ENCODE peak calls at places on chromosomes 7 and 10, in seven cellular contexts. Z, W, E, B, C, Q and M are unnamed samples.

GRCh38 chr7:106655703-106656498 is 5.1 kb downstream of the CCDC71L start:
- DNase-seq in E (no peak), C (no peak), Z (no peak), W (no peak), B (no peak), Q (no peak), M (no peak)

GRCh38 chr10:109934958-109935793 is 11.9 kb upstream of the XPNPEP1 start:
- DNase-seq in Q (no peak), E (no peak), C (no peak), B (peak), Z (no peak), W (peak), M (peak)

GRCh38 chr7:133931053-133931452 is 196.1 kb upstream of the LRGUK start:
- DNase-seq in B (no peak), C (no peak), E (no peak), Q (no peak), Z (no peak), W (peak), M (no peak)

GRCh38 chr7:151795168-151795754 is 81.7 kb downstream of the PRKAG2 start:
- DNase-seq in C (no peak), E (no peak), W (peak), Q (no peak), Z (peak), B (no peak), M (no peak)

GRCh38 chr7:130695840-130696239 is 9.5 kb upstream of the TSGA13 start:
- DNase-seq in Q (no peak), W (peak), C (peak), Z (no peak), B (peak), E (no peak), M (peak)

GRCh38 chr7:107528461-107528860 is 35.3 kb downstream of the COG5 start:
- DNase-seq in B (peak), W (peak), E (no peak), Q (no peak), Z (no peak), C (no peak), M (peak)

GRCh38 chr10:131842351-131843088 is 58.3 kb upstream of the PPP2R2D start:
- DNase-seq in W (no peak), E (no peak), B (no peak), Q (peak), C (no peak), Z (peak), M (no peak)

GRCh38 chr10:57654856-57655255 is 612.8 kb downstream of the IPMK start:
- DNase-seq in W (no peak), Z (no peak), E (no peak), B (no peak), C (no peak), Q (no peak), M (no peak)

GRCh38 chr10:72694476-72695369 is 2.8 kb downstream of the MCU start:
- DNase-seq in W (peak), E (no peak), C (peak), Z (no peak), B (peak), Q (no peak), M (peak)

GRCh38 chr7:117810642-117811512 is 62.4 kb downstream of the CTTNBP2 start:
- DNase-seq in Q (no peak), Z (no peak), C (no peak), B (no peak), W (no peak), E (no peak), M (peak)

GRCh38 chr7:50970092-50970491 is 187.4 kb upstream of the GRB10 start:
- DNase-seq in W (no peak), C (no peak), B (no peak), Q (no peak), Z (no peak), E (no peak), M (no peak)

GRCh38 chr10:77409697-77410471 is 227.7 kb downstream of the KCNMA1 start:
- DNase-seq in W (peak), C (no peak), Q (no peak), B (no peak), E (no peak), Z (peak), M (no peak)

GRCh38 chr10:101070098-101070497 is 8.3 kb downstream of the KAZALD1 start:
- DNase-seq in C (no peak), Z (no peak), E (no peak), B (no peak), Q (no peak), W (peak), M (no peak)

GRCh38 chr7:100588438-100588837 is 2.3 kb downstream of the FBXO24 start:
- DNase-seq in E (no peak), W (peak), Q (no peak), C (peak), Z (no peak), B (peak), M (no peak)

GRCh38 chr7:100590077-100590737 is 4.1 kb downstream of the FBXO24 start:
- DNase-seq in W (no peak), B (peak), Q (no peak), Z (peak), C (no peak), E (no peak), M (no peak)

GRCh38 chr7:100591596-100591995 is 5.5 kb downstream of the FBXO24 start:
- DNase-seq in E (no peak), B (no peak), W (no peak), Q (no peak), C (no peak), Z (no peak), M (no peak)

GRCh38 chr7:100586266-100587025 is at the start of gene FBXO24:
- DNase-seq in B (peak), Q (peak), Z (peak), W (peak), E (peak), C (peak), M (peak)

GRCh38 chr7:100589341-100589935 is 3.3 kb downstream of the FBXO24 start:
- DNase-seq in C (no peak), Z (no peak), E (no peak), B (no peak), W (no peak), Q (no peak), M (no peak)
- H3K4me3 ChIP-seq in C (no peak), Z (no peak), E (no peak), B (peak), W (no peak), Q (peak), M (no peak)

DNA sequence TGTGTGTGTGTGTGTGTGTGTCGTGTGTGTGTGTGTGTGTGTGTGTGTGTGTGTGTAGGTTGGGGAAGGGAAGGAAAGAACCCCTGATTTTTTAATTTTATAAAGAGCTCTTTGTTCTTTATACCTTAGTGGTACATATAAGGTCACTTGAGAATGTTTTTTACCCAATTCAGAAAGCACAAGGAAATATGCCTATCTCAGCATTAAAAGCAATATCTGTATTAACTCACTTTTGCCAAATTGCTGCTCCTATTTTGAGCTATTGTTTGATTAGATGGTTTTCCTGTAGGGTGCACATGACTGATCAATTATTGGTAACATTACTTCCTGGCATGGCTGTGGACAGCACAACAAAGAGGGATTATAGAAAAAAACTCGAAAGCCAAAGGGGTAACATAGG is 60.5 kb downstream of the SEMA3D start:
- DNase-seq in C (no peak), Z (no peak), E (no peak), B (no peak), Q (no peak), W (no peak), M (no peak)
- TF ChIP-seq CTCF in C (no peak), Z (no peak), E (no peak), B (no peak), Q (no peak), W (no peak), M (no peak)

GRCh38 chr10:74816824-74817498 is 9.4 kb upstream of the KAT6B start:
- DNase-seq in B (no peak), Z (no peak), C (no peak), E (no peak), W (peak), Q (no peak), M (no peak)

GRCh38 chr10:74810087-74810486 is 16.3 kb upstream of the KAT6B start:
- DNase-seq in E (no peak), Q (no peak), W (peak), B (no peak), Z (no peak), C (no peak), M (no peak)

GRCh38 chr10:74814792-74815191 is 11.6 kb upstream of the KAT6B start:
- DNase-seq in Z (no peak), B (no peak), W (no peak), C (no peak), E (no peak), Q (no peak), M (no peak)

GRCh38 chr10:74813860-74814259 is 12.5 kb upstream of the KAT6B start:
- DNase-seq in Z (no peak), E (no peak), C (no peak), B (no peak), W (no peak), Q (no peak), M (no peak)

DNA sequence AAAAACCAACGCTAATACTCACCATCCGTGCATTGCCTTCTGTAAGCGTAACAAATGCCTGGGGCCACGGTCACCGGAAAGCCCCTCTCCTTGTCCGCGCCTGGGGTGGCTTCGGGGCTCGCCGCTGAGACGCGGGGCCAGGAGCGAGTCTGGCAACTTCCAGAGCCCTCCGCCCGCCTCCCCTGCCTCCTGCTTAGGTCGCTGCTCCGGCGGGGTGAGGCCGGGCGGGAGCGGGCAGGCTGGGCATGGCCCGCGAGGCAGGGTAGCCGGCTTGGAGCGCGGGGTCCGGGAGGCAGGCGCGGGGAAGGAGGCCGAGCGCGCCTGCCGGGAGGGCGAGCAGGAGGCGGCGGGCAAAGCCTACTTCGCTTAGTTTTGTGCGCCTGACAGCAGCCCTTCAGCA is 13.0 kb upstream of the KAT6B start:
- DNase-seq in C (no peak), Q (no peak), Z (no peak), B (no peak), W (no peak), E (no peak), M (no peak)
- H3K4me3 ChIP-seq in C (no peak), Q (no peak), Z (no peak), B (no peak), W (no peak), E (no peak), M (no peak)

DNA sequence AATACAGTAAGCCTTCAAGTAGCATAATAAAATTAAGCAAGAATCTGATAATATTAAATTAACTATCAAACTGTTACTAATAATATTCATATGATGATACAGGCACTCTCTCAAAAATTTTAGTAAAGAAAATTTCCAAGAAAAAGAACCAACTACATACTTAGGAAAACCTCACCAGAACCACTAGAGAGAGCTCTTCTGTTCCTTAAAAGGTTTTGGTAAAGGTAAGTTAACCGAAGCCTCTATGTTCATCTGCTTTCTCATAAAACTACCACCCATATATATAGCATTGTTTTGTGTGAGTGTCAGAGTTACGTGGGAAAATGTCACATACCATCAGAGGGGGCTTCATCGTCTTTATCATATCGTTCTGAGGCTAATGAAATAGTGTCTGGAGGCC is 20.7 kb downstream of the SKAP2 start:
- DNase-seq in B (peak), C (peak), W (peak), E (no peak), Z (no peak), Q (no peak), M (peak)
- TF ChIP-seq CTCF in B (no peak), C (peak), W (peak), E (no peak), Z (no peak), Q (no peak), M (no peak)

GRCh38 chr7:78055579-78055978 is 257.0 kb downstream of the PHTF2 start:
- DNase-seq in B (no peak), C (no peak), Q (no peak), Z (no peak), E (no peak), W (no peak), M (no peak)
- H3K4me3 ChIP-seq in B (no peak), C (no peak), Q (no peak), Z (no peak), E (no peak), W (no peak), M (no peak)

GRCh38 chr7:44814956-44815355 is 18.5 kb downstream of the PPIA start:
- DNase-seq in Z (no peak), Q (no peak), E (no peak), B (no peak), W (no peak), C (peak), M (no peak)
- TF ChIP-seq CTCF in Z (no peak), Q (no peak), E (no peak), B (no peak), W (no peak), C (peak), M (no peak)

GRCh38 chr7:76283254-76284159 is 19.0 kb upstream of the HSPB1 start:
- DNase-seq in C (no peak), Z (no peak), W (no peak), B (no peak), E (no peak), Q (no peak), M (no peak)
- H3K4me3 ChIP-seq in C (no peak), Z (no peak), W (peak), B (peak), E (peak), Q (peak), M (no peak)

GRCh38 chr7:143320620-143321019 is 4.7 kb downstream of the CLCN1 start:
- DNase-seq in E (no peak), Q (peak), Z (no peak), W (peak), B (no peak), C (no peak), M (no peak)

GRCh38 chr7:143321242-143321641 is 5.3 kb downstream of the CLCN1 start:
- DNase-seq in W (no peak), Q (no peak), C (no peak), E (peak), B (no peak), Z (no peak), M (no peak)

GRCh38 chr7:143316492-143316891 is 581 bp downstream of the CLCN1 start:
- DNase-seq in W (no peak), Q (no peak), E (peak), B (no peak), C (no peak), Z (no peak), M (no peak)

GRCh38 chr7:143315782-143316181 is at the start of gene CLCN1:
- DNase-seq in W (no peak), B (no peak), Z (no peak), C (no peak), E (no peak), Q (no peak), M (no peak)

DNA sequence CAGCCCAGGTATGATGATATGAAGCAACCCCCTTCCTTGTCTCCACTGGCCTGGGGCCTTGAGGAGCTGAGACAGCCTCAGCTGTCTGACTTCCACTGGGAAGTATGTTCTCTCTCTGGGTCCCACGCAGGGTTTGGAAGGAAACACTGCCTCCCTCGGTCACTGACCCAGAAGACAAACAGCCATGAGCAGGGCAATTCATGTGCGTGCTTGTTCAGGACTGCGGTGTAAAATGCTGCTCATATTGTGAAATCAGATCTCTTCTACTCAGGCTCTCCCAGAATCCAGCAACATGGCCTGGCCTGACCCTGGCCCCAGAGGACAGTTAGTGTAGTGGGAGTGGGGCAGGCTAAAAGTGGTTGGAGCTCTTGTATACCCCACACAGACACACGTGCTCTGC is 2.8 kb downstream of the CLCN1 start:
- DNase-seq in E (peak), Z (no peak), Q (no peak), B (peak), W (no peak), C (no peak), M (peak)
- TF ChIP-seq CTCF in E (no peak), Z (no peak), Q (peak), B (no peak), W (no peak), C (no peak), M (no peak)